ENCODE peak calls at places on chromosomes 7 and 10, in ten cellular contexts. One of them, this sample, is unnamed.

GRCh38 chr10:31125789-31126188 is 94.1 kb upstream of the ZNF438 start:
- DNase-seq in uterus: no peak
- DNase-seq in SJSA1: no peak
- DNase-seq in upper lobe of right lung: no peak
- DNase-seq in astrocyte: no peak
- DNase-seq in CD8-positive, alpha-beta memory T cell: no peak
- DNase-seq in HCT116: no peak
- DNase-seq in fibroblast of lung: no peak
- DNase-seq in IMR-90: no peak
- DNase-seq in dorsolateral prefrontal cortex: no peak
- DNase-seq in this sample: no peak

GRCh38 chr7:130154501-130155317 is 50.5 kb downstream of the TMEM209 start:
- DNase-seq in CD8-positive, alpha-beta memory T cell: no peak
- DNase-seq in uterus: no peak
- DNase-seq in HCT116: no peak
- DNase-seq in dorsolateral prefrontal cortex: no peak
- DNase-seq in SJSA1: no peak
- DNase-seq in fibroblast of lung: no peak
- DNase-seq in IMR-90: no peak
- DNase-seq in upper lobe of right lung: no peak
- DNase-seq in astrocyte: no peak
- DNase-seq in this sample: no peak

GRCh38 chr10:94351089-94351488 is 11.7 kb downstream of the NOC3L start:
- DNase-seq in CD8-positive, alpha-beta memory T cell: no peak
- DNase-seq in upper lobe of right lung: no peak
- DNase-seq in SJSA1: no peak
- DNase-seq in dorsolateral prefrontal cortex: no peak
- DNase-seq in fibroblast of lung: no peak
- DNase-seq in IMR-90: no peak
- DNase-seq in HCT116: no peak
- DNase-seq in astrocyte: no peak
- DNase-seq in uterus: no peak
- DNase-seq in this sample: no peak

GRCh38 chr7:51069411-51070083 is 247.1 kb downstream of the COBL start:
- DNase-seq in uterus: no peak
- DNase-seq in fibroblast of lung: peak; percentile 70
- DNase-seq in CD8-positive, alpha-beta memory T cell: no peak
- DNase-seq in IMR-90: no peak
- DNase-seq in SJSA1: no peak
- DNase-seq in upper lobe of right lung: no peak
- DNase-seq in dorsolateral prefrontal cortex: no peak
- DNase-seq in HCT116: no peak
- DNase-seq in astrocyte: peak; percentile 57
- DNase-seq in this sample: no peak

GRCh38 chr10:60182691-60183090 is 207.0 kb downstream of the ANK3 start:
- DNase-seq in upper lobe of right lung: no peak
- DNase-seq in IMR-90: peak; percentile 21
- DNase-seq in dorsolateral prefrontal cortex: no peak
- DNase-seq in CD8-positive, alpha-beta memory T cell: no peak
- DNase-seq in uterus: peak; percentile 24
- DNase-seq in HCT116: no peak
- DNase-seq in fibroblast of lung: peak; percentile 69
- DNase-seq in SJSA1: no peak
- DNase-seq in astrocyte: peak; percentile 57
- DNase-seq in this sample: peak; percentile 11

GRCh38 chr7:157355784-157356511 is 19.1 kb downstream of the DNAJB6 start:
- DNase-seq in dorsolateral prefrontal cortex: peak; percentile 75
- DNase-seq in uterus: no peak
- DNase-seq in fibroblast of lung: peak; percentile 43
- DNase-seq in HCT116: no peak
- DNase-seq in upper lobe of right lung: no peak
- DNase-seq in astrocyte: peak; percentile 39
- DNase-seq in IMR-90: peak; percentile 13
- DNase-seq in CD8-positive, alpha-beta memory T cell: no peak
- DNase-seq in SJSA1: no peak
- DNase-seq in this sample: no peak

GRCh38 chr10:88810196-88810961 is 7.8 kb downstream of the LIPM start:
- DNase-seq in fibroblast of lung: peak; percentile 69
- DNase-seq in CD8-positive, alpha-beta memory T cell: peak; percentile 7
- DNase-seq in IMR-90: peak; percentile 72
- DNase-seq in dorsolateral prefrontal cortex: no peak
- DNase-seq in upper lobe of right lung: no peak
- DNase-seq in uterus: no peak
- DNase-seq in astrocyte: peak; percentile 49
- DNase-seq in SJSA1: no peak
- DNase-seq in HCT116: peak; percentile 60
- DNase-seq in this sample: peak; percentile 69

GRCh38 chr10:114632869-114633715 is 25.0 kb downstream of the ABLIM1 start:
- DNase-seq in upper lobe of right lung: no peak
- DNase-seq in dorsolateral prefrontal cortex: no peak
- DNase-seq in fibroblast of lung: peak; percentile 98
- DNase-seq in CD8-positive, alpha-beta memory T cell: no peak
- DNase-seq in IMR-90: peak; percentile 94
- DNase-seq in astrocyte: peak; percentile 97
- DNase-seq in HCT116: peak; percentile 59
- DNase-seq in SJSA1: peak; percentile 93
- DNase-seq in uterus: peak; percentile 40
- DNase-seq in this sample: peak; percentile 80

GRCh38 chr7:155871211-155871610 is 58.9 kb upstream of the SHH start:
- DNase-seq in dorsolateral prefrontal cortex: no peak
- DNase-seq in HCT116: no peak
- DNase-seq in SJSA1: peak; percentile 26
- DNase-seq in astrocyte: no peak
- DNase-seq in CD8-positive, alpha-beta memory T cell: no peak
- DNase-seq in uterus: no peak
- DNase-seq in fibroblast of lung: no peak
- DNase-seq in IMR-90: no peak
- DNase-seq in upper lobe of right lung: no peak
- DNase-seq in this sample: no peak

GRCh38 chr10:63627376-63627775 is 106.2 kb downstream of the REEP3 start:
- DNase-seq in upper lobe of right lung: no peak
- DNase-seq in CD8-positive, alpha-beta memory T cell: no peak
- DNase-seq in uterus: no peak
- DNase-seq in SJSA1: no peak
- DNase-seq in astrocyte: no peak
- DNase-seq in HCT116: peak; percentile 8
- DNase-seq in IMR-90: no peak
- DNase-seq in fibroblast of lung: no peak
- DNase-seq in dorsolateral prefrontal cortex: no peak
- DNase-seq in this sample: no peak

GRCh38 chr10:103197177-103197576 is 4.1 kb upstream of the NT5C2 start:
- DNase-seq in upper lobe of right lung: no peak
- DNase-seq in fibroblast of lung: peak; percentile 68
- DNase-seq in uterus: peak; percentile 29
- DNase-seq in IMR-90: peak; percentile 75
- DNase-seq in CD8-positive, alpha-beta memory T cell: no peak
- DNase-seq in dorsolateral prefrontal cortex: peak; percentile 39
- DNase-seq in HCT116: peak; percentile 37
- DNase-seq in astrocyte: peak; percentile 56
- DNase-seq in SJSA1: peak; percentile 54
- DNase-seq in this sample: peak; percentile 75

GRCh38 chr7:109964780-109965179 is 1126.1 kb upstream of the LRRN3 start:
- DNase-seq in fibroblast of lung: no peak
- DNase-seq in astrocyte: no peak
- DNase-seq in HCT116: no peak
- DNase-seq in IMR-90: peak; percentile 7
- DNase-seq in upper lobe of right lung: no peak
- DNase-seq in uterus: no peak
- DNase-seq in dorsolateral prefrontal cortex: no peak
- DNase-seq in SJSA1: no peak
- DNase-seq in CD8-positive, alpha-beta memory T cell: no peak
- DNase-seq in this sample: no peak

GRCh38 chr10:61564444-61564843 is 98.3 kb upstream of the CABCOCO1 start:
- DNase-seq in astrocyte: no peak
- DNase-seq in upper lobe of right lung: no peak
- DNase-seq in dorsolateral prefrontal cortex: no peak
- DNase-seq in fibroblast of lung: no peak
- DNase-seq in HCT116: no peak
- DNase-seq in CD8-positive, alpha-beta memory T cell: no peak
- DNase-seq in IMR-90: no peak
- DNase-seq in uterus: no peak
- DNase-seq in SJSA1: no peak
- DNase-seq in this sample: no peak

GRCh38 chr7:43294080-43294630 is 181.7 kb downstream of the HECW1 start:
- DNase-seq in SJSA1: no peak
- DNase-seq in IMR-90: peak; percentile 78
- DNase-seq in fibroblast of lung: peak; percentile 87
- DNase-seq in dorsolateral prefrontal cortex: peak; percentile 56
- DNase-seq in astrocyte: peak; percentile 82
- DNase-seq in HCT116: peak; percentile 26
- DNase-seq in CD8-positive, alpha-beta memory T cell: no peak
- DNase-seq in upper lobe of right lung: no peak
- DNase-seq in uterus: peak; percentile 28
- DNase-seq in this sample: no peak

DNA sequence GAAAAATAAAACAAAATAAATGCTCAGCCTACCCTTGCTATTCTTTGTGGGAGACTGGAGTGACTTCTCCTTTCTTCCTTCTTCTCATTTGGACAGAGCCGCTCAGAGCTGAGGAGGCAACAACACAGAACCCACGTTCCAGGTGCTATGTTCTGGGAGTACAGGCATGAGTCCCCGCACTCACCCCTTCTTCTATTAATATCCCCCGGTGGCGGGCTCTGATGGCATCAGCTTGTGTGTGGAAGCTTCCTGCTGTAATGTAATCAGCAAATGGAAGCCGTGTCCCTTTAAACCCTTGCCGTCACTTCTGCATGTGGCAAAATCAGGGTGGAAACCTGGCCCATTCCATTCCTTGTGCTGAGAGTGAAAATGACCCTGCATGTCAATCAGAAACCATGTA is 116.9 kb upstream of the ADARB2 start:
- DNase-seq in astrocyte: no peak
- DNase-seq in upper lobe of right lung: no peak
- DNase-seq in SJSA1: no peak
- DNase-seq in IMR-90: no peak
- DNase-seq in CD8-positive, alpha-beta memory T cell: no peak
- DNase-seq in uterus: no peak
- DNase-seq in dorsolateral prefrontal cortex: no peak
- DNase-seq in fibroblast of lung: no peak
- DNase-seq in HCT116: no peak
- DNase-seq in this sample: no peak
- H3K27me3 ChIP-seq in astrocyte: no peaks in the 10 kb centered on the region
- H3K27me3 ChIP-seq in upper lobe of right lung: no peaks in the 10 kb centered on the region
- H3K27me3 ChIP-seq in SJSA1: peaks cover 5% of the 10 kb centered on the region
- H3K27me3 ChIP-seq in IMR-90: no peaks in the 10 kb centered on the region
- H3K27me3 ChIP-seq in CD8-positive, alpha-beta memory T cell: no peaks in the 10 kb centered on the region
- H3K27me3 ChIP-seq in uterus: no peaks in the 10 kb centered on the region
- H3K27me3 ChIP-seq in dorsolateral prefrontal cortex: no peaks in the 10 kb centered on the region
- H3K27me3 ChIP-seq in fibroblast of lung: no peaks in the 10 kb centered on the region
- H3K27me3 ChIP-seq in HCT116: no peaks in the 10 kb centered on the region
- H3K27me3 ChIP-seq in this sample: no peaks in the 10 kb centered on the region

DNA sequence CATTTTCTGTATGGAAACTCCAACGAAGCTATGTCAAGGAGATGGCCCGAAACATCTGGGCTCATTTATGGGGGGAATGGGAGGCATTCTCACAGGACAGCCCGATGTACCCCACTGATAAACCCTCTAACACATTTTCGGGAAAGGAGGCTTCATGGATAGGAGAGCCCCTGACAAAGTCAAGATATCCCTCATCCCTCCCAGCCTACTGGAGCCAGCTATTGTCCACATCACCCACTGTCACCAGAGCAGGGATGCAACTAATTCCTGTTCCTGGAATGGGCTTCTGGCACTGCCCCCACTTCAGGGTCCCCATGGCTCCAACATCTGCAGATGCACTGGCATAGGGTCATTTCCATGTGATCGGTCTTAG is 98.2 kb upstream of the BMPER start:
- DNase-seq in SJSA1: no peak
- DNase-seq in HCT116: no peak
- DNase-seq in dorsolateral prefrontal cortex: no peak
- DNase-seq in CD8-positive, alpha-beta memory T cell: no peak
- DNase-seq in uterus: no peak
- DNase-seq in astrocyte: no peak
- DNase-seq in upper lobe of right lung: no peak
- DNase-seq in IMR-90: no peak
- DNase-seq in fibroblast of lung: no peak
- DNase-seq in this sample: no peak
- H3K27ac ChIP-seq in SJSA1: no peak overlapping the region
- H3K27ac ChIP-seq in HCT116: no peak overlapping the region
- H3K27ac ChIP-seq in dorsolateral prefrontal cortex: no peak overlapping the region
- H3K27ac ChIP-seq in CD8-positive, alpha-beta memory T cell: no peak overlapping the region
- H3K27ac ChIP-seq in uterus: peak overlapping the region; percentile 53
- H3K27ac ChIP-seq in astrocyte: no peak overlapping the region
- H3K27ac ChIP-seq in upper lobe of right lung: no peak overlapping the region
- H3K27ac ChIP-seq in IMR-90: no peak overlapping the region
- H3K27ac ChIP-seq in fibroblast of lung: no peak overlapping the region
- H3K27ac ChIP-seq in this sample: peak overlapping the region; percentile 79

GRCh38 chr10:123136806-123137642 is 1.3 kb downstream of the HMX3 start:
- DNase-seq in SJSA1: peak; percentile 46
- DNase-seq in dorsolateral prefrontal cortex: no peak
- DNase-seq in fibroblast of lung: peak; percentile 24
- DNase-seq in IMR-90: no peak
- DNase-seq in CD8-positive, alpha-beta memory T cell: no peak
- DNase-seq in upper lobe of right lung: no peak
- DNase-seq in uterus: no peak
- DNase-seq in astrocyte: no peak
- DNase-seq in HCT116: no peak
- DNase-seq in this sample: no peak
- H3K4me3 ChIP-seq in SJSA1: peak overlapping the region; percentile 49
- H3K4me3 ChIP-seq in dorsolateral prefrontal cortex: peak overlapping the region; percentile 19
- H3K4me3 ChIP-seq in fibroblast of lung: no peak overlapping the region
- H3K4me3 ChIP-seq in IMR-90: no peak overlapping the region
- H3K4me3 ChIP-seq in CD8-positive, alpha-beta memory T cell: peak overlapping the region; percentile 32
- H3K4me3 ChIP-seq in upper lobe of right lung: no peak overlapping the region
- H3K4me3 ChIP-seq in uterus: no peak overlapping the region
- H3K4me3 ChIP-seq in astrocyte: no peak overlapping the region
- H3K4me3 ChIP-seq in HCT116: no peak overlapping the region
- H3K4me3 ChIP-seq in this sample: peak overlapping the region; percentile 5

GRCh38 chr10:42929236-42929635 is 146.6 kb downstream of the BMS1 start:
- DNase-seq in HCT116: no peak
- DNase-seq in uterus: no peak
- DNase-seq in astrocyte: no peak
- DNase-seq in IMR-90: no peak
- DNase-seq in dorsolateral prefrontal cortex: no peak
- DNase-seq in SJSA1: no peak
- DNase-seq in upper lobe of right lung: no peak
- DNase-seq in CD8-positive, alpha-beta memory T cell: no peak
- DNase-seq in fibroblast of lung: no peak
- DNase-seq in this sample: no peak
- H3K27me3 ChIP-seq in HCT116: no peaks in the 10 kb centered on the region
- H3K27me3 ChIP-seq in uterus: peaks cover 15% of the 10 kb centered on the region
- H3K27me3 ChIP-seq in astrocyte: peaks cover 5% of the 10 kb centered on the region
- H3K27me3 ChIP-seq in IMR-90: peaks cover 22% of the 10 kb centered on the region
- H3K27me3 ChIP-seq in dorsolateral prefrontal cortex: peaks cover 12% of the 10 kb centered on the region
- H3K27me3 ChIP-seq in SJSA1: peaks cover 13% of the 10 kb centered on the region
- H3K27me3 ChIP-seq in upper lobe of right lung: peaks cover 65% of the 10 kb centered on the region
- H3K27me3 ChIP-seq in CD8-positive, alpha-beta memory T cell: no peaks in the 10 kb centered on the region
- H3K27me3 ChIP-seq in fibroblast of lung: peaks cover 4% of the 10 kb centered on the region
- H3K27me3 ChIP-seq in this sample: peaks cover 27% of the 10 kb centered on the region

GRCh38 chr10:35940067-35940989 is 298.2 kb upstream of the FZD8 start:
- DNase-seq in uterus: no peak
- DNase-seq in HCT116: no peak
- DNase-seq in upper lobe of right lung: no peak
- DNase-seq in astrocyte: no peak
- DNase-seq in dorsolateral prefrontal cortex: no peak
- DNase-seq in SJSA1: no peak
- DNase-seq in IMR-90: peak; percentile 58
- DNase-seq in fibroblast of lung: no peak
- DNase-seq in CD8-positive, alpha-beta memory T cell: no peak
- DNase-seq in this sample: no peak
- H3K27ac ChIP-seq in uterus: peak overlapping the region; percentile 49
- H3K27ac ChIP-seq in HCT116: no peak overlapping the region
- H3K27ac ChIP-seq in upper lobe of right lung: no peak overlapping the region
- H3K27ac ChIP-seq in astrocyte: no peak overlapping the region
- H3K27ac ChIP-seq in dorsolateral prefrontal cortex: no peak overlapping the region
- H3K27ac ChIP-seq in SJSA1: no peak overlapping the region
- H3K27ac ChIP-seq in IMR-90: peak overlapping the region; percentile 48
- H3K27ac ChIP-seq in fibroblast of lung: no peak overlapping the region
- H3K27ac ChIP-seq in CD8-positive, alpha-beta memory T cell: no peak overlapping the region
- H3K27ac ChIP-seq in this sample: no peak overlapping the region

GRCh38 chr10:81728692-81729091 is 146.3 kb upstream of the NRG3 start:
- DNase-seq in astrocyte: no peak
- DNase-seq in IMR-90: no peak
- DNase-seq in upper lobe of right lung: no peak
- DNase-seq in CD8-positive, alpha-beta memory T cell: no peak
- DNase-seq in uterus: no peak
- DNase-seq in fibroblast of lung: no peak
- DNase-seq in dorsolateral prefrontal cortex: no peak
- DNase-seq in SJSA1: no peak
- DNase-seq in HCT116: no peak
- DNase-seq in this sample: no peak
- H3K4me3 ChIP-seq in astrocyte: no peak overlapping the region
- H3K4me3 ChIP-seq in IMR-90: no peak overlapping the region
- H3K4me3 ChIP-seq in upper lobe of right lung: no peak overlapping the region
- H3K4me3 ChIP-seq in CD8-positive, alpha-beta memory T cell: no peak overlapping the region
- H3K4me3 ChIP-seq in uterus: no peak overlapping the region
- H3K4me3 ChIP-seq in fibroblast of lung: no peak overlapping the region
- H3K4me3 ChIP-seq in dorsolateral prefrontal cortex: no peak overlapping the region
- H3K4me3 ChIP-seq in SJSA1: no peak overlapping the region
- H3K4me3 ChIP-seq in HCT116: no peak overlapping the region
- H3K4me3 ChIP-seq in this sample: no peak overlapping the region